ENCODE peak calls at places on chromosome 5, in eight cellular contexts. One of them, this sample, is unnamed. For H3K4me1, the result is how much of the 10 kb centered on the place peaks cover.

GRCh38 chr5:172010278-172010677 is 3.8 kb upstream of the FBXW11 start:
- DNase-seq in uterus: no peak
- DNase-seq in tibial nerve: no peak
- DNase-seq in colonic mucosa: no peak
- DNase-seq in BE2C: no peak
- DNase-seq in A673: peak
- DNase-seq in pancreas: no peak
- DNase-seq in upper lobe of right lung: no peak
- DNase-seq in this sample: no peak

GRCh38 chr5:126948011-126948355 is 82.4 kb downstream of the MARCHF3 start:
- DNase-seq in uterus: no peak
- DNase-seq in tibial nerve: no peak
- DNase-seq in colonic mucosa: no peak
- DNase-seq in BE2C: no peak
- DNase-seq in A673: no peak
- DNase-seq in pancreas: no peak
- DNase-seq in upper lobe of right lung: no peak
- DNase-seq in this sample: no peak

GRCh38 chr5:9903806-9904205 is 273.7 kb upstream of the TAS2R1 start:
- DNase-seq in uterus: no peak
- DNase-seq in tibial nerve: no peak
- DNase-seq in colonic mucosa: no peak
- DNase-seq in BE2C: peak
- DNase-seq in A673: no peak
- DNase-seq in pancreas: no peak
- DNase-seq in upper lobe of right lung: no peak
- DNase-seq in this sample: no peak

GRCh38 chr5:172064358-172064757 is 57.9 kb upstream of the FBXW11 start:
- DNase-seq in uterus: no peak
- DNase-seq in tibial nerve: no peak
- DNase-seq in colonic mucosa: no peak
- DNase-seq in BE2C: no peak
- DNase-seq in A673: no peak
- DNase-seq in pancreas: no peak
- DNase-seq in upper lobe of right lung: no peak
- DNase-seq in this sample: no peak

GRCh38 chr5:154384480-154385235 is 61.1 kb upstream of the SAP30L start:
- DNase-seq in uterus: no peak
- DNase-seq in tibial nerve: no peak
- DNase-seq in colonic mucosa: no peak
- DNase-seq in BE2C: no peak
- DNase-seq in A673: no peak
- DNase-seq in pancreas: no peak
- DNase-seq in upper lobe of right lung: no peak
- DNase-seq in this sample: no peak

GRCh38 chr5:170641589-170642031 is 137.8 kb downstream of the KCNIP1 start:
- DNase-seq in uterus: no peak
- DNase-seq in tibial nerve: no peak
- DNase-seq in colonic mucosa: no peak
- DNase-seq in BE2C: no peak
- DNase-seq in A673: no peak
- DNase-seq in pancreas: no peak
- DNase-seq in upper lobe of right lung: no peak
- DNase-seq in this sample: no peak

GRCh38 chr5:81427566-81427965 is 33.6 kb upstream of the ACOT12 start:
- DNase-seq in uterus: no peak
- DNase-seq in tibial nerve: no peak
- DNase-seq in colonic mucosa: no peak
- DNase-seq in BE2C: no peak
- DNase-seq in A673: no peak
- DNase-seq in pancreas: no peak
- DNase-seq in upper lobe of right lung: no peak
- DNase-seq in this sample: no peak

GRCh38 chr5:372556-372910 is 51.0 kb downstream of the AHRR start:
- DNase-seq in uterus: peak
- DNase-seq in tibial nerve: no peak
- DNase-seq in colonic mucosa: peak
- DNase-seq in BE2C: peak
- DNase-seq in A673: no peak
- DNase-seq in pancreas: no peak
- DNase-seq in upper lobe of right lung: peak
- DNase-seq in this sample: no peak

GRCh38 chr5:120463991-120464626 is at the start of gene PRR16:
- DNase-seq in uterus: peak
- DNase-seq in tibial nerve: no peak
- DNase-seq in colonic mucosa: peak
- DNase-seq in BE2C: peak
- DNase-seq in A673: peak
- DNase-seq in pancreas: peak
- DNase-seq in upper lobe of right lung: peak
- DNase-seq in this sample: peak

GRCh38 chr5:104367978-104368377 is 805.4 kb upstream of the NUDT12 start:
- DNase-seq in uterus: no peak
- DNase-seq in tibial nerve: no peak
- DNase-seq in colonic mucosa: no peak
- DNase-seq in BE2C: no peak
- DNase-seq in A673: no peak
- DNase-seq in pancreas: no peak
- DNase-seq in upper lobe of right lung: no peak
- DNase-seq in this sample: no peak

GRCh38 chr5:100616981-100617380 is 81.8 kb downstream of the FAM174A start:
- DNase-seq in uterus: no peak
- DNase-seq in tibial nerve: no peak
- DNase-seq in colonic mucosa: no peak
- DNase-seq in BE2C: no peak
- DNase-seq in A673: no peak
- DNase-seq in pancreas: no peak
- DNase-seq in upper lobe of right lung: no peak
- DNase-seq in this sample: no peak

GRCh38 chr5:36047375-36048160 is 19.1 kb downstream of the UGT3A2 start:
- DNase-seq in uterus: no peak
- DNase-seq in tibial nerve: no peak
- DNase-seq in colonic mucosa: no peak
- DNase-seq in BE2C: no peak
- DNase-seq in A673: no peak
- DNase-seq in pancreas: no peak
- DNase-seq in upper lobe of right lung: no peak
- DNase-seq in this sample: no peak

GRCh38 chr5:39148983-39149534 is 70.3 kb downstream of the FYB1 start:
- DNase-seq in uterus: no peak
- DNase-seq in tibial nerve: no peak
- DNase-seq in colonic mucosa: no peak
- DNase-seq in BE2C: no peak
- DNase-seq in A673: peak
- DNase-seq in pancreas: no peak
- DNase-seq in upper lobe of right lung: no peak
- DNase-seq in this sample: no peak

GRCh38 chr5:138464018-138464387 is 1.3 kb upstream of the EGR1 start:
- DNase-seq in uterus: peak
- DNase-seq in tibial nerve: peak
- DNase-seq in colonic mucosa: peak
- DNase-seq in BE2C: peak
- DNase-seq in A673: peak
- DNase-seq in pancreas: peak
- DNase-seq in upper lobe of right lung: peak
- DNase-seq in this sample: peak

GRCh38 chr5:138464388-138465287 is 641 bp upstream of the EGR1 start:
- DNase-seq in uterus: peak
- DNase-seq in tibial nerve: peak
- DNase-seq in colonic mucosa: peak
- DNase-seq in BE2C: peak
- DNase-seq in A673: peak
- DNase-seq in pancreas: peak
- DNase-seq in upper lobe of right lung: peak
- DNase-seq in this sample: peak

GRCh38 chr5:138466900-138467710 is 1.8 kb downstream of the EGR1 start:
- DNase-seq in uterus: no peak
- DNase-seq in tibial nerve: peak
- DNase-seq in colonic mucosa: no peak
- DNase-seq in BE2C: peak
- DNase-seq in A673: peak
- DNase-seq in pancreas: no peak
- DNase-seq in upper lobe of right lung: peak
- DNase-seq in this sample: peak

GRCh38 chr5:138466058-138466899 is 1.0 kb downstream of the EGR1 start:
- DNase-seq in uterus: no peak
- DNase-seq in tibial nerve: peak
- DNase-seq in colonic mucosa: peak
- DNase-seq in BE2C: no peak
- DNase-seq in A673: peak
- DNase-seq in pancreas: peak
- DNase-seq in upper lobe of right lung: no peak
- DNase-seq in this sample: peak

DNA sequence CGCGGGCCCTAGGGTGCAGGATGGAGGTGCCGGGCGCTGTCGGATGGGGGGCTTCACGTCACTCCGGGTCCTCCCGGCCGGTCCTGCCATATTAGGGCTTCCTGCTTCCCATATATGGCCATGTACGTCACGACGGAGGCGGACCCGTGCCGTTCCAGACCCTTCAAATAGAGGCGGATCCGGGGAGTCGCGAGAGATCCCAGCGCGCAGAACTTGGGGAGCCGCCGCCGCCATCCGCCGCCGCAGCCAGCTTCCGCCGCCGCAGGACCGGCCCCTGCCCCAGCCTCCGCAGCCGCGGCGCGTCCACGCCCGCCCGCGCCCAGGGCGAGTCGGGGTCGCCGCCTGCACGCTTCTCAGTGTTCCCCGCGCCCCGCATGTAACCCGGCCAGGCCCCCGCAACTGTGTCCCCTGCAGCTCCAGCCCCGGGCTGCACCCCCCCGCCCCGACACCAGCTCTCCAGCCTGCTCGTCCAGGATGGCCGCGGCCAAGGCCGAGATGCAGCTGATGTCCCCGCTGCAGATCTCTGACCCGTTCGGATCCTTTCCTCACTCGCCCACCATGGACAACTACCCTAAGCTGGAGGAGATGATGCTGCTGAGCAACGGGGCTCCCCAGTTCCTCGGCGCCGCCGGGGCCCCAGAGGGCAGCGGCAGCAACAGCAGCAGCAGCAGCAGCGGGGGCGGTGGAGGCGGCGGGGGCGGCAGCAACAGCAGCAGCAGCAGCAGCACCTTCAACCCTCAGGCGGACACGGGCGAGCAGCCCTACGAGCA is at the start of gene EGR1:
- DNase-seq in uterus: peak
- DNase-seq in tibial nerve: peak
- DNase-seq in colonic mucosa: peak
- DNase-seq in BE2C: peak
- DNase-seq in A673: peak
- DNase-seq in pancreas: peak
- DNase-seq in upper lobe of right lung: peak
- DNase-seq in this sample: peak
- TF ChIP-seq CTCF in uterus: no peak
- TF ChIP-seq CTCF in tibial nerve: no peak
- TF ChIP-seq CTCF in colonic mucosa: no peak
- TF ChIP-seq CTCF in BE2C: no peak
- TF ChIP-seq CTCF in A673: no peak
- TF ChIP-seq CTCF in pancreas: no peak
- TF ChIP-seq CTCF in upper lobe of right lung: no peak
- TF ChIP-seq CTCF in this sample: no peak

GRCh38 chr5:95959964-95960801 is 1.5 kb downstream of the ELL2 start:
- DNase-seq in uterus: no peak
- DNase-seq in tibial nerve: peak
- DNase-seq in colonic mucosa: peak
- DNase-seq in BE2C: no peak
- DNase-seq in A673: peak
- DNase-seq in pancreas: no peak
- DNase-seq in upper lobe of right lung: peak
- DNase-seq in this sample: no peak
- H3K4me3 ChIP-seq in uterus: peak
- H3K4me3 ChIP-seq in tibial nerve: peak
- H3K4me3 ChIP-seq in colonic mucosa: peak
- H3K4me3 ChIP-seq in BE2C: peak
- H3K4me3 ChIP-seq in A673: peak
- H3K4me3 ChIP-seq in pancreas: peak
- H3K4me3 ChIP-seq in upper lobe of right lung: peak
- H3K4me3 ChIP-seq in this sample: peak

DNA sequence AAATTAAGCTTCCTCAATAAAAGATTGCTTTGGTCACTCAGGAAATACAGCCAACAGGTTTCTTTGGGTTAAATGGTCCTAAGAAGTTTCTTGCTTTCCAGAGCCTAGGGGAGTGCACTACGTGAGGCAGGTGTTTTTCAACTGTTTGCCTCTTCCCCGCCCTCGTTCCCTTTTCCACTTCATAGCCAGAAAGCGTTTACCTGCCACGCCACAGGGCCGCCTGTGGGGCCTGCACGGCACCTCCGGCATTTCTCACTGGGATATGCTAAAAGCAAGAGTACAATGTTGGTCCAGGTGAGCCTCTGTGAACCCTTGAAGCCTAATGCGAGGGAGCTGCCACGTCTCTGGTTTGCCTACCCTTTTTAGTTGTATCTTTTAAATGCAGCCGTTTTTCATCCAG is 167.6 kb upstream of the OTULINL start:
- DNase-seq in uterus: no peak
- DNase-seq in tibial nerve: no peak
- DNase-seq in colonic mucosa: no peak
- DNase-seq in BE2C: no peak
- DNase-seq in A673: no peak
- DNase-seq in pancreas: no peak
- DNase-seq in upper lobe of right lung: no peak
- DNase-seq in this sample: peak
- H3K4me1 ChIP-seq in uterus: under half
- H3K4me1 ChIP-seq in tibial nerve: under half
- H3K4me1 ChIP-seq in colonic mucosa: under half
- H3K4me1 ChIP-seq in BE2C: half or more
- H3K4me1 ChIP-seq in A673: under half
- H3K4me1 ChIP-seq in pancreas: under half
- H3K4me1 ChIP-seq in upper lobe of right lung: under half
- H3K4me1 ChIP-seq in this sample: under half

GRCh38 chr5:13508559-13508958 is 435.9 kb downstream of the DNAH5 start:
- DNase-seq in uterus: no peak
- DNase-seq in tibial nerve: no peak
- DNase-seq in colonic mucosa: no peak
- DNase-seq in BE2C: no peak
- DNase-seq in A673: no peak
- DNase-seq in pancreas: no peak
- DNase-seq in upper lobe of right lung: no peak
- DNase-seq in this sample: no peak

GRCh38 chr5:13505326-13505725 is 439.2 kb downstream of the DNAH5 start:
- DNase-seq in uterus: no peak
- DNase-seq in tibial nerve: no peak
- DNase-seq in colonic mucosa: no peak
- DNase-seq in BE2C: no peak
- DNase-seq in A673: no peak
- DNase-seq in pancreas: no peak
- DNase-seq in upper lobe of right lung: no peak
- DNase-seq in this sample: no peak

GRCh38 chr5:13498279-13498678 is 446.2 kb downstream of the DNAH5 start:
- DNase-seq in uterus: no peak
- DNase-seq in tibial nerve: no peak
- DNase-seq in colonic mucosa: no peak
- DNase-seq in BE2C: no peak
- DNase-seq in A673: no peak
- DNase-seq in pancreas: no peak
- DNase-seq in upper lobe of right lung: no peak
- DNase-seq in this sample: no peak

DNA sequence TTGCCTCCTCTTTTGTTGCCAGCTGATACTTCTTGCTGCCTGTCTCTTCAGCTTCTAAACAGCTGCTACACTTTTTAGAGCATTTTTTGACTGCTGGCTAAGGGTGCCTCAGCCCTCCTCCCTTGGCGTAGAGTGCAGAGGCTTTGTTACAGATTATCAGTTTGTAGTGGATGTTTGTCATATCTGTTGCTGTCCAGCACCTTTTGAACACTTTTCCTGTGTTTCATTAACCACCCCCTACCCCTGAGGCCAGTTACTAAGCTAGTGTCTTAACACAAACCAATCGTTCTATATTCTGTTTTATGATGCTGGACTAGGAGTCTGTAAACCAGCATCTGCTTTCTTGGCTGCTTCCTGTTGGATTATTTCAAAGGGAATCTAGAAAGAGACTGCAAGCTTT is 441.5 kb downstream of the DNAH5 start:
- DNase-seq in uterus: no peak
- DNase-seq in tibial nerve: no peak
- DNase-seq in colonic mucosa: no peak
- DNase-seq in BE2C: no peak
- DNase-seq in A673: no peak
- DNase-seq in pancreas: no peak
- DNase-seq in upper lobe of right lung: no peak
- DNase-seq in this sample: no peak
- TF ChIP-seq CTCF in uterus: no peak
- TF ChIP-seq CTCF in tibial nerve: no peak
- TF ChIP-seq CTCF in colonic mucosa: no peak
- TF ChIP-seq CTCF in BE2C: no peak
- TF ChIP-seq CTCF in A673: no peak
- TF ChIP-seq CTCF in pancreas: no peak
- TF ChIP-seq CTCF in upper lobe of right lung: no peak
- TF ChIP-seq CTCF in this sample: no peak

This sample was measured in ovary.